ENCODE peak calls at places on chromosome 20, in eight cellular contexts. K, C, I, V, N, E, W and F are unnamed samples.
A peak's percentile ranks its signal among the peaks of the same experiment; 100 is the strongest.

GRCh38 chr20:7094438-7094997 is 327.0 kb downstream of the BMP2 start:
- DNase-seq in K (peak; percentile 74), C (peak; percentile 62), I (no peak), V (no peak), N (no peak), E (peak; percentile 10), W (peak; percentile 4), F (peak; percentile 22)

GRCh38 chr20:308427-309038 is 11.2 kb downstream of the ZCCHC3 start:
- DNase-seq in K (no peak), C (no peak), I (no peak), V (no peak), N (no peak), E (no peak), W (no peak), F (no peak)

GRCh38 chr20:1533059-1533458 is 24.4 kb downstream of the SIRPD start:
- DNase-seq in K (peak; percentile 36), C (no peak), I (no peak), V (no peak), N (no peak), E (no peak), W (peak; percentile 20), F (no peak)

GRCh38 chr20:58233881-58234528 is 5.6 kb upstream of the ANKRD60 start:
- DNase-seq in K (peak; percentile 72), C (peak; percentile 24), I (no peak), V (no peak), N (no peak), E (no peak), W (peak; percentile 19), F (no peak)

GRCh38 chr20:1524004-1524403 is 32.8 kb upstream of the SIRPB2 start:
- DNase-seq in K (no peak), C (no peak), I (no peak), V (no peak), N (no peak), E (no peak), W (no peak), F (no peak)

GRCh38 chr20:59678286-59678685 is 73.9 kb downstream of the PHACTR3 start:
- DNase-seq in K (no peak), C (no peak), I (no peak), V (no peak), N (no peak), E (no peak), W (no peak), F (no peak)

GRCh38 chr20:31620246-31620645 is 15.2 kb downstream of the ID1 start:
- DNase-seq in K (no peak), C (no peak), I (no peak), V (no peak), N (no peak), E (no peak), W (no peak), F (no peak)

GRCh38 chr20:32969356-32970114 is 34.7 kb downstream of the SUN5 start:
- DNase-seq in K (no peak), C (no peak), I (no peak), V (no peak), N (peak; percentile 45), E (no peak), W (no peak), F (no peak)

GRCh38 chr20:46027245-46027853 is 1.7 kb upstream of the SLC12A5 start:
- DNase-seq in K (peak; percentile 93), C (peak; percentile 42), I (no peak), V (peak; percentile 47), N (no peak), E (peak; percentile 56), W (peak; percentile 72), F (peak; percentile 63)

GRCh38 chr20:46028110-46028509 is 905 bp upstream of the SLC12A5 start:
- DNase-seq in K (no peak), C (no peak), I (no peak), V (no peak), N (no peak), E (no peak), W (no peak), F (no peak)

GRCh38 chr20:46030290-46031013 is 1.4 kb downstream of the SLC12A5 start:
- DNase-seq in K (peak; percentile 28), C (no peak), I (no peak), V (no peak), N (no peak), E (no peak), W (no peak), F (no peak)

GRCh38 chr20:46031014-46031569 is 2.1 kb downstream of the SLC12A5 start:
- DNase-seq in K (no peak), C (no peak), I (no peak), V (no peak), N (no peak), E (no peak), W (no peak), F (no peak)

DNA sequence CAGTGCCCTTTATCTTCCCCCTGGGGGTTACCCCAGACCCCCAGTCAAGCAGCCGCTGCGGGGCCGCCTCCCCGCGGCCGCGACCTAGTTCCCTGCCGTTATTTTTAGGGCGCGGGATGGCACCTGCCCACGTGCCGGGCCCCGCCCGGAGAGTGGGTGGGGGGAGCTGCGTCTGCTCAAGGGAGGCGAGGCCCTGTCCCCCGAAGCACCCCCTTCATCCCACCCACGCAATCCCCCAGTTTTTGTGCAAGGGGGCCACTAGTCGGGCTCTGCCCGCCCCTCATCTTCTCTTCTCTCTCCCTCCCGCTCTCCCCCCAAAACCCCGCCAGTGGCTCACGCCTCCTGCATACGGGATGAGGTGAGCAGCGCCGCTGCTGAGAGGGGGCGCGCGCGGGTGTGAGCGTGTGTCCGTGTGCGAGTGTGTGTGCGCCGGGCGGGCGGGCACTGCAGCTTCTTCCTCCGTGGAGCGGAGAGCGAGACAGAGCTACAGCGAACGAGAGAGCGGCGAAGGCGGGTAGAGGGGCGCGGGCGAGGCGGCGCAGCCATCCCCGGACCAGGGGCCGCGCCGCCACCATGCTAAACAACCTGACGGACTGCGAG is at the start of gene SLC12A5:
- DNase-seq in K (no peak), C (no peak), I (no peak), V (no peak), N (no peak), E (no peak), W (no peak), F (no peak)
- H3K4me3 ChIP-seq in K (peak within 1 kb of the TSS; percentile 35), C (no peak within 1 kb of the TSS), I (no peak within 1 kb of the TSS), V (no peak within 1 kb of the TSS), N (no peak within 1 kb of the TSS), E (no peak within 1 kb of the TSS), W (no peak within 1 kb of the TSS), F (no peak within 1 kb of the TSS)

DNA sequence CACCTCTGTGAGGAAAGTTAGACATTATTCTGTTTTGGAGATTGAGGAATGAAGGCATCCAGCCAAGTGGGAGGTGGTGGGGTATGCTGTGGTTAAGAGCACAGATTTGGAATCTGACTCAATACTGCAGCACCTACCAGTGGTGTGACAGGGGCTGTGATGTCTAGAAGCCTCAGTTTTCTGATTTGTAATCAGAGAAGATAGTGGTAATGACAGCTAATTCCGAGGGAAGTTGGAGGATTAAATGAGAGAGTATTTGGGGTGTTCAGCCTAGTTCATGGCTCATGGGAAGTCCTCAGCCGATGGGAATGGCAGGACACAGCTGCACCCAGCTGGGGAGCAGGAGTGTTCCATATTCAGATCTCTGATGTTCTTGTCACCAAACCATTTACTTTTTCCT is 9.2 kb downstream of the SLC9A8 start:
- DNase-seq in K (no peak), C (peak; percentile 47), I (peak; percentile 47), V (peak; percentile 84), N (no peak), E (peak; percentile 81), W (peak; percentile 77), F (peak; percentile 52)
- TF ChIP-seq CTCF in K (no peak), C (peak; percentile 19), I (peak; percentile 38), V (peak; percentile 76), N (peak; percentile 21), E (peak; percentile 48), W (peak; percentile 63), F (peak; percentile 41)

DNA sequence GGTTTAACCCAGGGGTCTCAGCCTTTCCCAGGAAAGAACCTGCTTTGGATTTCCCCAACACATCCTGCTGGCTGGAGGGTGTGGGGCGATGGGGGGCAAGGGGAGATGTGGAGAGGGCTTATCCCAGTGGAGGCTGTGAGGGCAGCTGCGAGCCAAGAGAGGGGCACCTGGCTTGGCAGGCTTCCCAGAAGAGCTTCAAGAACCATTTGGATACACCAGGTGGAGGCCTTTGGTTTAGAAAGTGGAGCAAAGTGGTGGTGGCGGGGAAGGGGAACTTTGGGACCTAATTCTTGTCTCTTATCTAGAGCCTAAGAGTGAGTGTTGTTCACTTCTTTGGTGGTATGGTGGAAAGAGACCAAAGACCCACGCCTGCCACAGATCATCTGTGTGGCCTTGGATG is 12.4 kb downstream of the CD40 start:
- DNase-seq in K (no peak), C (peak; percentile 66), I (no peak), V (no peak), N (peak; percentile 47), E (no peak), W (no peak), F (no peak)
- H3K4me3 ChIP-seq in K (no peak overlapping the region), C (no peak overlapping the region), I (no peak overlapping the region), V (no peak overlapping the region), N (no peak overlapping the region), E (no peak overlapping the region), W (no peak overlapping the region), F (no peak overlapping the region)

GRCh38 chr20:43102394-43102793 is 87.3 kb downstream of the PTPRT start:
- DNase-seq in K (peak; percentile 32), C (no peak), I (no peak), V (no peak), N (no peak), E (no peak), W (no peak), F (no peak)
- TF ChIP-seq CTCF in K (peak; percentile 52), C (no peak), I (no peak), V (no peak), N (no peak), E (no peak), W (no peak), F (no peak)

GRCh38 chr20:41318271-41318649 is 729 bp upstream of the ZHX3 start:
- DNase-seq in K (no peak), C (no peak), I (no peak), V (no peak), N (no peak), E (no peak), W (no peak), F (peak; percentile 18)
- H3K4me3 ChIP-seq in K (peak overlapping the region; percentile 49), C (peak overlapping the region; percentile 31), I (peak overlapping the region; percentile 85), V (peak overlapping the region; percentile 70), N (peak overlapping the region; percentile 49), E (peak overlapping the region; percentile 68), W (no peak overlapping the region), F (peak overlapping the region; percentile 48)

DNA sequence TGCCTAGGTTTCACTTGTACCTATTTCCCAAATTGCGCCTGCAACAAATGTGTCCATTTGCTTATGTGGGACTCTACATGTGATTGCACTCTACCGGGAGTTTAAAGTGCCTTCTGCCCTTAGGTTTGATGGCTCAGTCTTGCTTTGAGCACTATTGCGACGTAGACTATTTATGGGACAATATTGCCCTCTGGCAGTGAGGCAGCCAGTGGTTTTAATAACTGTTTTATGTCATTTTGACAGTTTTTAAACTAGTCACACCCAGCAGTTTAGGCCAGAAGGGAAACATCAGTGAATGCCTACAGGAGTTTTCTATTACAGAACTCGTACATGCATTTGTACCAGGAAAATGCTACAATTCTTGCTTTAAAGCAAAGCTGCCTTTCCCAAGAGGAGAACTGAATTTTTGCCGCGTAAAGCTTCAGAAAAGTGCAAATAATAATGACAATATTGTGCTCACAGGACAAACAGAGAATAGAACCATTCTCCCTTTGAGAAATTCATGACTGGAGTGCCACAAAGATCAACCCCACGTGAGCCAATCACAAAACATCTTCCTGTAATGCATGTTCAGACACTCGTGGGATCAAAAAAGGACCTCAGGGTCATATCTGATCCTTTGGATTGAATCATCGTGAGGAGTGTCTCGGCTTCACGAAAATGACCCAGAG is 813.6 kb downstream of the KIF16B start:
- DNase-seq in K (no peak), C (no peak), I (no peak), V (peak; percentile 8), N (no peak), E (no peak), W (no peak), F (no peak)
- TF ChIP-seq CTCF in K (no peak), C (no peak), I (no peak), V (peak; percentile 23), N (no peak), E (no peak), W (no peak), F (no peak)